ENCODE peak calls at places on chromosomes 1 and 21, in nine cellular contexts. K is neural progenitor cell, N is thoracic aorta, E is heart left ventricle, V is dorsolateral prefrontal cortex, Z is tibial artery, B is PC-9, W is mammary epithelial cell, X is fibroblast of lung. S is an unnamed sample.

GRCh38 chr1:3501856-3502665 is 47.6 kb downstream of the ARHGEF16 start:
- DNase-seq in K (peak), N (no peak), E (peak), V (no peak), Z (peak), B (no peak), W (peak), X (peak), S (peak)

GRCh38 chr21:41175080-41175479 is 7.1 kb downstream of the BACE2 start:
- DNase-seq in K (no peak), N (no peak), E (no peak), V (no peak), Z (no peak), B (no peak), W (no peak), X (no peak), S (no peak)

GRCh38 chr1:1630965-1631792 is 794 bp upstream of the MMP23B start:
- DNase-seq in K (peak), N (no peak), E (peak), V (no peak), Z (peak), B (no peak), W (no peak), X (peak), S (no peak)

GRCh38 chr1:68229927-68230812 is 2.2 kb downstream of the WLS start:
- DNase-seq in K (peak), N (no peak), E (peak), V (no peak), Z (no peak), B (no peak), W (peak), X (peak), S (peak)

GRCh38 chr1:22969224-22969829 is 3.3 kb downstream of the LACTBL1 start:
- DNase-seq in K (no peak), N (no peak), E (no peak), V (no peak), Z (no peak), B (no peak), W (peak), X (peak), S (peak)

GRCh38 chr21:45997205-45997494 is 15.6 kb downstream of the COL6A1 start:
- DNase-seq in K (no peak), N (no peak), E (no peak), V (no peak), Z (no peak), B (no peak), W (no peak), X (no peak), S (no peak)

GRCh38 chr1:61226791-61227567 is 144.6 kb downstream of the NFIA start:
- DNase-seq in K (no peak), N (no peak), E (no peak), V (peak), Z (no peak), B (no peak), W (no peak), X (no peak), S (no peak)

GRCh38 chr1:40973912-40974311 is 5.6 kb upstream of the CTPS1 start:
- DNase-seq in K (no peak), N (no peak), E (no peak), V (no peak), Z (no peak), B (no peak), W (no peak), X (no peak), S (no peak)

GRCh38 chr1:214280386-214281029 is 451 bp upstream of the SMYD2 start:
- DNase-seq in K (peak), N (no peak), E (peak), V (peak), Z (peak), B (peak), W (peak), X (peak), S (peak)

GRCh38 chr1:119209943-119210342 is 69.5 kb upstream of the WARS2 start:
- DNase-seq in K (no peak), N (no peak), E (no peak), V (no peak), Z (no peak), B (no peak), W (no peak), X (no peak), S (no peak)

GRCh38 chr1:40709100-40709801 is 17.7 kb downstream of the NFYC start:
- DNase-seq in K (peak), N (peak), E (peak), V (peak), Z (peak), B (peak), W (peak), X (peak), S (peak)

GRCh38 chr1:224894915-224895314 is 34.6 kb upstream of the DNAH14 start:
- DNase-seq in K (peak), N (no peak), E (no peak), V (no peak), Z (no peak), B (peak), W (peak), X (peak), S (peak)

GRCh38 chr1:228085287-228085926 is 2.9 kb downstream of the ARF1 start:
- DNase-seq in K (peak), N (no peak), E (no peak), V (no peak), Z (no peak), B (peak), W (peak), X (peak), S (no peak)

GRCh38 chr21:36122977-36123376 is 11.9 kb upstream of the CBR3 start:
- DNase-seq in K (no peak), N (no peak), E (no peak), V (no peak), Z (no peak), B (no peak), W (no peak), X (no peak), S (no peak)
- TF ChIP-seq CTCF in K (peak), N (peak), E (peak), V (no peak), Z (peak), B (peak), W (peak), X (no peak), S (peak)

GRCh38 chr1:221719278-221719597 is 22.7 kb downstream of the DUSP10 start:
- DNase-seq in K (no peak), N (no peak), E (no peak), V (no peak), Z (no peak), B (no peak), W (no peak), X (no peak), S (no peak)
- H3K27ac ChIP-seq in K (no peak), N (no peak), E (no peak), V (peak), Z (no peak), B (peak), W (no peak), X (peak), S (no peak)

DNA sequence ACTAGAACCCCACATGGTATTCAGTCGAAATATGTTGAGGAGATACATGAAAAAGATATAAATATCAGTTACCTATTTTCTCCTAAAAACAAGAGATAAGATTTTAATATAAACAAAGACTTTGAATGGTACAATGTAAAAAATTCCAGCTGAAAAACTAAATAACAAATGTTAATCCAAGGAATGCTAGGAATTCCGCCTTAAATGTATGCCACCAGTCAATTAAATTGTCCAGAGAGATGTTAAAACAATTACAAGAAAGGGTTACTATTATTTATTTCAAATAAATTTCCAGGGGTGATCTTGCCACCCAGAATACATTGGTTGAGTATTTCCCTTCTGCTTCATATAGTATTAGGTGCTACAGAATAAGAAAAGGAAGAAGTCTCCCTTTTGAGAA is 4.2 kb downstream of the ADSS2 start:
- DNase-seq in K (no peak), N (no peak), E (no peak), V (no peak), Z (no peak), B (no peak), W (no peak), X (no peak), S (no peak)
- TF ChIP-seq CTCF in K (no peak), N (no peak), E (no peak), V (no peak), Z (no peak), B (no peak), W (no peak), X (no peak), S (no peak)

GRCh38 chr1:94047914-94048313 is 73.0 kb downstream of the ABCA4 start:
- DNase-seq in K (no peak), N (no peak), E (no peak), V (no peak), Z (no peak), B (no peak), W (no peak), X (no peak), S (no peak)

GRCh38 chr1:94050263-94050662 is 70.7 kb downstream of the ABCA4 start:
- DNase-seq in K (no peak), N (no peak), E (no peak), V (no peak), Z (no peak), B (peak), W (peak), X (peak), S (no peak)

GRCh38 chr1:94050675-94051074 is 70.3 kb downstream of the ABCA4 start:
- DNase-seq in K (no peak), N (no peak), E (no peak), V (no peak), Z (no peak), B (peak), W (no peak), X (no peak), S (no peak)

GRCh38 chr1:94049791-94050190 is 71.2 kb downstream of the ABCA4 start:
- DNase-seq in K (no peak), N (no peak), E (no peak), V (no peak), Z (no peak), B (no peak), W (no peak), X (no peak), S (no peak)

GRCh38 chr1:94048413-94049164 is 72.4 kb downstream of the ABCA4 start:
- DNase-seq in K (peak), N (no peak), E (peak), V (no peak), Z (no peak), B (no peak), W (no peak), X (peak), S (no peak)
- H3K27ac ChIP-seq in K (no peak), N (peak), E (peak), V (no peak), Z (peak), B (no peak), W (no peak), X (no peak), S (no peak)